ENCODE peak calls at places on chromosomes 7 and 10, in five cellular contexts. F, K, S, N and G are unnamed samples.

GRCh38 chr10:102344067-102344466 is 51.4 kb upstream of the NFKB2 start:
- DNase-seq in N (no peak), K (no peak), F (no peak), S (peak), G (no peak)

GRCh38 chr7:30880090-30880704 is 31.5 kb upstream of the AQP1 start:
- DNase-seq in F (no peak), N (no peak), K (no peak), S (no peak), G (no peak)

GRCh38 chr10:6074489-6075301 is 12.5 kb upstream of the IL2RA start:
- DNase-seq in K (no peak), S (peak), N (no peak), F (peak), G (no peak)

GRCh38 chr7:44100458-44101303 is 3.5 kb upstream of the AEBP1 start:
- DNase-seq in F (no peak), K (peak), N (no peak), S (no peak), G (peak)

GRCh38 chr10:119309423-119309770 is 102.0 kb downstream of the GRK5 start:
- DNase-seq in K (no peak), N (no peak), S (no peak), F (no peak), G (peak)

GRCh38 chr7:25083201-25083600 is 41.9 kb downstream of the CYCS start:
- DNase-seq in K (no peak), N (no peak), S (peak), F (no peak), G (no peak)

GRCh38 chr10:61052469-61053205 is 108.7 kb upstream of the RHOBTB1 start:
- DNase-seq in F (no peak), S (no peak), K (no peak), N (no peak), G (no peak)

GRCh38 chr7:141737118-141737835 is 881 bp upstream of the SSBP1 start:
- DNase-seq in F (peak), S (peak), N (no peak), K (no peak), G (peak)

GRCh38 chr7:130421685-130422084 is 19.1 kb downstream of the CEP41 start:
- DNase-seq in F (peak), K (no peak), N (no peak), S (peak), G (no peak)

GRCh38 chr7:117759950-117760640 is 113.1 kb downstream of the CTTNBP2 start:
- DNase-seq in K (no peak), S (no peak), N (no peak), F (no peak), G (no peak)

GRCh38 chr7:50665403-50666123 is 100.4 kb upstream of the DDC start:
- DNase-seq in S (no peak), K (no peak), N (no peak), F (no peak), G (no peak)
- TF ChIP-seq CTCF in S (no peak), K (no peak), N (no peak), F (no peak), G (no peak)

GRCh38 chr7:148912151-148912550 is 28.1 kb upstream of the EZH2 start:
- DNase-seq in N (no peak), F (peak), K (no peak), S (no peak), G (no peak)

GRCh38 chr7:148915211-148915610 is 31.1 kb upstream of the EZH2 start:
- DNase-seq in S (no peak), N (no peak), F (peak), K (no peak), G (no peak)

GRCh38 chr7:148914208-148914777 is 30.2 kb upstream of the EZH2 start:
- DNase-seq in S (peak), F (peak), K (no peak), N (no peak), G (peak)

GRCh38 chr7:148911626-148912025 is 27.5 kb upstream of the EZH2 start:
- DNase-seq in S (peak), N (no peak), F (peak), K (no peak), G (no peak)

GRCh38 chr7:148912758-148913541 is 28.9 kb upstream of the EZH2 start:
- DNase-seq in K (no peak), N (no peak), F (peak), S (no peak), G (peak)
- TF ChIP-seq CTCF in K (no peak), N (no peak), F (no peak), S (no peak), G (no peak)

GRCh38 chr7:55593515-55594318 is 21.4 kb upstream of the VOPP1 start:
- DNase-seq in S (peak), F (peak), N (peak), K (no peak), G (peak)
- TF ChIP-seq CTCF in S (peak), F (peak), N (peak), K (peak), G (peak)

GRCh38 chr7:66145404-66145843 is 30.8 kb downstream of the CRCP start:
- DNase-seq in K (no peak), F (no peak), N (peak), S (no peak), G (no peak)
- TF ChIP-seq CTCF in K (no peak), F (no peak), N (no peak), S (no peak), G (no peak)

DNA sequence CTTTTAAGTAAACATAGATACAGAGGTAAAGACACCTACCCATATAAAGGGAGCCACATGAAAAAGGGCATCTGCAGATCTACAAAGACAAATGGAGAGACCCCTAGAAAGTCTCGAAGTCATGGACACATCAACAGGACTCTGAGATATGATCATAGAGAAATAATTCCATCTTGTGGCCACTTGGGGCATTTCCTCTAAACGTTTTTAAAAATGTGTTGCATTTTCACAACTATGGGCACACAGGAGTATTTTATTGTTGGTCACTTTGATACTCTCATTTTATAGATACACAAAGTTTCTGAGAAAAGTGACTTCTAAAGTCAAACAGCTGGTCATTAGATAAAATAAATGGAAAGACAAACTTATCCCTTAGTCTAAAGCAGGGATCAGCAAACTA is 87.1 kb downstream of the CRTAC1 start:
- DNase-seq in N (no peak), K (no peak), F (no peak), S (no peak), G (no peak)
- TF ChIP-seq CTCF in N (no peak), K (no peak), F (no peak), S (no peak), G (no peak)

GRCh38 chr10:77571490-77571889 is 66.1 kb downstream of the KCNMA1 start:
- DNase-seq in F (no peak), K (no peak), N (no peak), S (no peak), G (no peak)

GRCh38 chr10:77575271-77576006 is 62.2 kb downstream of the KCNMA1 start:
- DNase-seq in K (no peak), N (no peak), S (no peak), F (no peak), G (no peak)

GRCh38 chr10:77576633-77577032 is 61.0 kb downstream of the KCNMA1 start:
- DNase-seq in S (no peak), N (no peak), F (no peak), K (no peak), G (no peak)

GRCh38 chr10:77576007-77576367 is 61.6 kb downstream of the KCNMA1 start:
- DNase-seq in S (no peak), K (no peak), N (no peak), F (no peak), G (no peak)

DNA sequence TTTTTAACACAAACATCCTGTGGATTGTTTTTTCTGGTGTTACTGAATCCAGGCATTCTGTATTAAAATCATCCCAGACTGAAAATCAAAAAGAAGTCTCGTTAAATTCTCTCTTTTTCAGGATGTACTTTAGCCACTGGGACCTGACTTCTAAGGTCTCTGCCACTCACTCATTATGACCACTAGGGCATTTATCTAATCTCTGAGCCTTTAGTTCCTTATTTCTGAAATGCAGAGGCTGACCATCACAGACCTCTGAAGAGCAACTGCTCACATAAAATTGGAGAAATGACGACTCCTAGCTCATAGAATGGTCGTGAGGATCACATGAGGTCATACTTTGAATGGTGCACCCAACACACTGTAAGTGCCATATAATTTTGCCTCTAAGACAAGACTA is 63.2 kb downstream of the KCNMA1 start:
- DNase-seq in N (no peak), F (no peak), K (no peak), S (no peak), G (no peak)
- TF ChIP-seq CTCF in N (no peak), F (no peak), K (no peak), S (no peak), G (no peak)

GRCh38 chr7:157122800-157123495 is 15.8 kb upstream of the UBE3C start:
- DNase-seq in F (no peak), S (no peak), K (no peak), N (no peak), G (no peak)

GRCh38 chr7:157117796-157118195 is 20.9 kb upstream of the UBE3C start:
- DNase-seq in S (no peak), K (no peak), N (no peak), F (no peak), G (no peak)

GRCh38 chr7:157121184-157121715 is 17.5 kb upstream of the UBE3C start:
- DNase-seq in K (no peak), F (no peak), S (no peak), N (no peak), G (no peak)

GRCh38 chr7:157116762-157117161 is 22.0 kb upstream of the UBE3C start:
- DNase-seq in N (no peak), S (no peak), K (no peak), F (no peak), G (no peak)

GRCh38 chr7:157120181-157120580 is 18.5 kb upstream of the UBE3C start:
- DNase-seq in K (no peak), S (no peak), F (no peak), N (no peak), G (no peak)
- TF ChIP-seq CTCF in K (no peak), S (no peak), F (no peak), N (no peak), G (no peak)